ENCODE peak calls at places on chromosomes 5 and 9, in eight cellular contexts. F, V, N, Z, T, H, U and C are unnamed samples.

GRCh38 chr5:96036301-96036700 is 74.7 kb upstream of the ELL2 start:
- DNase-seq in F (no peak), V (no peak), N (no peak), Z (no peak), T (no peak), H (no peak), U (no peak), C (no peak)

GRCh38 chr5:113340537-113340936 is 94.3 kb downstream of the TSSK1B start:
- DNase-seq in F (peak; percentile 39), V (no peak), N (peak; percentile 49), Z (peak; percentile 52), T (no peak), H (peak; percentile 13), U (no peak), C (no peak)

GRCh38 chr5:107486489-107486888 is 184.2 kb downstream of the EFNA5 start:
- DNase-seq in F (no peak), V (no peak), N (no peak), Z (no peak), T (no peak), H (peak; percentile 87), U (no peak), C (no peak)

GRCh38 chr9:90423661-90424193 is 218.9 kb downstream of the DIRAS2 start:
- DNase-seq in F (no peak), V (no peak), N (no peak), Z (no peak), T (no peak), H (peak; percentile 52), U (no peak), C (no peak)

GRCh38 chr5:23655674-23656073 is 148.3 kb downstream of the PRDM9 start:
- DNase-seq in F (no peak), V (no peak), N (no peak), Z (no peak), T (no peak), H (peak; percentile 22), U (no peak), C (no peak)

GRCh38 chr9:97735070-97735600 is 38.0 kb upstream of the XPA start:
- DNase-seq in F (no peak), V (no peak), N (no peak), Z (no peak), T (no peak), H (no peak), U (no peak), C (no peak)

GRCh38 chr5:95533761-95534160 is 21.0 kb downstream of the SKIC3 start:
- DNase-seq in F (no peak), V (no peak), N (no peak), Z (no peak), T (no peak), H (no peak), U (no peak), C (no peak)

GRCh38 chr9:75956161-75956560 is 65.7 kb downstream of the PCSK5 start:
- DNase-seq in F (no peak), V (no peak), N (no peak), Z (no peak), T (no peak), H (no peak), U (no peak), C (no peak)

GRCh38 chr9:108603141-108603540 is 252.6 kb downstream of the ACTL7B start:
- DNase-seq in F (no peak), V (no peak), N (no peak), Z (peak; percentile 32), T (no peak), H (no peak), U (peak; percentile 49), C (no peak)

GRCh38 chr9:122797316-122798033 is 2.4 kb upstream of the OR1K1 start:
- DNase-seq in F (no peak), V (no peak), N (no peak), Z (no peak), T (no peak), H (peak; percentile 48), U (no peak), C (no peak)